ENCODE peak calls at places on chromosomes 3 and 15, in ten cellular contexts. M is IMR-90, K is transverse colon, N is uterus, T is heart left ventricle, H is prostate gland, V is esophagus squamous epithelium, Z is tibial nerve, U is ovary, L is thyroid gland. D is an unnamed sample.

GRCh38 chr3:191373327-191373726 is 43.0 kb upstream of the UTS2B start:
- DNase-seq in M (peak; percentile 46), K (no peak), N (no peak), T (no peak), H (no peak), V (no peak), Z (no peak), U (no peak), L (no peak), D (no peak)

GRCh38 chr3:11059090-11059798 is 66.7 kb downstream of the SLC6A1 start:
- DNase-seq in M (peak; percentile 70), K (peak; percentile 34), N (peak; percentile 50), T (peak; percentile 48), H (peak; percentile 50), V (no peak), Z (peak; percentile 83), U (peak; percentile 60), L (peak; percentile 45), D (no peak)

GRCh38 chr3:183188895-183189462 is 26.4 kb upstream of the LAMP3 start:
- DNase-seq in M (no peak), K (peak; percentile 43), N (no peak), T (peak; percentile 33), H (no peak), V (no peak), Z (no peak), U (no peak), L (peak; percentile 50), D (no peak)

GRCh38 chr3:63343674-63344073 is 65.6 kb downstream of the SYNPR start:
- DNase-seq in M (peak; percentile 92), K (peak; percentile 83), N (peak; percentile 95), T (peak; percentile 71), H (peak; percentile 41), V (no peak), Z (peak; percentile 64), U (peak; percentile 74), L (peak; percentile 45), D (no peak)

GRCh38 chr15:72338617-72339321 is 18.8 kb upstream of the CELF6 start:
- DNase-seq in M (peak; percentile 93), K (no peak), N (peak; percentile 34), T (no peak), H (no peak), V (no peak), Z (peak; percentile 41), U (no peak), L (no peak), D (no peak)

GRCh38 chr15:39502616-39503195 is 78.2 kb upstream of the THBS1 start:
- DNase-seq in M (peak; percentile 87), K (no peak), N (no peak), T (no peak), H (no peak), V (no peak), Z (no peak), U (no peak), L (no peak), D (no peak)

GRCh38 chr3:52088445-52089367 is 32.3 kb upstream of the DUSP7 start:
- DNase-seq in M (peak; percentile 88), K (no peak), N (peak; percentile 61), T (no peak), H (no peak), V (no peak), Z (peak; percentile 56), U (no peak), L (no peak), D (peak; percentile 51)

GRCh38 chr3:44883213-44883955 is 9.0 kb downstream of the TGM4 start:
- DNase-seq in M (no peak), K (no peak), N (no peak), T (no peak), H (no peak), V (no peak), Z (no peak), U (no peak), L (no peak), D (no peak)

GRCh38 chr3:16177962-16178627 is 3.6 kb downstream of the GALNT15 start:
- DNase-seq in M (peak; percentile 86), K (peak; percentile 79), N (peak; percentile 77), T (peak; percentile 83), H (peak; percentile 61), V (no peak), Z (peak; percentile 88), U (peak; percentile 94), L (peak; percentile 81), D (peak; percentile 83)

GRCh38 chr3:46935168-46935858 is 41.2 kb downstream of the CCDC12 start:
- DNase-seq in M (peak; percentile 96), K (peak; percentile 58), N (peak; percentile 93), T (peak; percentile 86), H (peak; percentile 51), V (no peak), Z (peak; percentile 50), U (peak; percentile 84), L (peak; percentile 95), D (peak; percentile 79)

GRCh38 chr3:124277516-124277890 is 285.6 kb upstream of the ROPN1 start:
- DNase-seq in M (peak; percentile 22), K (peak; percentile 34), N (peak; percentile 73), T (peak; percentile 56), H (no peak), V (no peak), Z (peak; percentile 64), U (peak; percentile 59), L (peak; percentile 70), D (no peak)

DNA sequence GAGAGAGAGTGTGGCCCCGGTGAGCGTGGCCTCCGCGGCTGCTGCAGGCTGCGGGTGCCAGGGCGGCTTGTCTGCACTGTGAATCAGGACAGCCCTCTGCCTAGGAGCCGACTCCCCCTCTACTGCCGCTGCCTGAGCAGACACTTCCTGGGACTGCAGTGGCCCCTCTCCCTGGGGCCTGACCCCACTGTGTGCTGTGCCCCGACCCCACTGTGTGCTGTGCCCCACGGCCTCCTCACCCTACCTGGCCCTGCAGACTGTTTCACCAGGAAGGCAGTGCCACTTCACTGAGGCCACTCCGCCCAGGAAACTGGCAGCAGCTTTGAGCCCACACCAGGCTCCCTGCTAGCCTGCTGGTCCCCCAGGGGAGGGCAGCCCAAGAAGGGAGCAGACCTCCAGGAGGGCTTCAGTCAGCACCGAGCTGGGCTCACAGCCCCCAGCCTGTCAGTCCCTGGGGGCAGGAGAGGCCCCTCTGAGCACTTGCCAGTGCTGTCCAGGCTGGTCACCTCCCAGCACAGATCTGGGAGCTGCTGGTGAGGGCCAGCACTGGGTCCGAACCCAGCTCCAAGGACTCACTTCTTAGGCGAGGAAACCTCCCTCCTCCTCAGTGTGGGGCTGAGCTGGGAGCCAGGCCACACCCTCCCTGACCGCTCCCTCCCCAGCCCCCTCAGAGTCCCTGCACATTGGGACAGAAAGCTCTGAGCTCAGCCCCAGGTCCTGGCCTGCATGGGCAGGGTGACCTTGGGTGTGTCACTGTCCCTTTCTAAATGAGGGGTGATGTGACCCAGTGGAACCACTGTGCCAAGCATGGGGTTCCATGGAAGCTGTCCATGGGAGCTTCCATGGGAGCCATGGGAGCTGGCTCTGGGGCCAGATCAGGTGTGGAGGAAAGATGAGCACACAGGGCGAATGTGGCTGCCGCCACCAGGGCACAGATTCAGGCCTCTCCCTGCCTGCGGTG is 56.8 kb downstream of the DNAJB8 start:
- DNase-seq in M (no peak), K (no peak), N (no peak), T (no peak), H (no peak), V (no peak), Z (no peak), U (no peak), L (no peak), D (no peak)
- TF ChIP-seq POLR2A in M (no peak), K (no peak), N (no peak), T (no peak), H (no peak), V (no peak), Z (no peak), U (no peak), L (no peak), D (no peak)

DNA sequence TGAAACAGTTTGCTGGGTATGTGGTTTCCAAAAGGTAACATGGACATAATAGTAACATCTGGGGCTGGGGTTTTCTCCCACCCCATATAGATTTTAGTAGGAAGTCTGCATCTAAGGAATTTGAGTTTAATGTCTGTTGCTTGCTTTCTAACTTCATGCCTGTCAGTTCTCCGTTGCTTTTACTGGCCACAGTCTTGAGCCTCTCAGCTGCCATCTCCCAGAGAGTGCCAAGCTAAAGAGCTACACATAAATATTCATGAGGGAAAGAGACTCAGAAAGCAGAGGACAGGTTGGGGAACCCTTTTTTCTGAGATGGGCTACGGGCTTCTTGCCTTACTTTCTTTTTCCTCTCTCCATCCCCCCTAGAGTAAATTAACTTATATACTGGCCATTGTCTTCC is 124.7 kb downstream of the TMEM108 start:
- DNase-seq in M (no peak), K (no peak), N (no peak), T (no peak), H (no peak), V (no peak), Z (no peak), U (no peak), L (no peak), D (no peak)
- H3K27me3 ChIP-seq in M (no peaks in the 10 kb centered on the region), K (no peaks in the 10 kb centered on the region), N (no peaks in the 10 kb centered on the region), T (no peaks in the 10 kb centered on the region), H (no peaks in the 10 kb centered on the region), V (no peaks in the 10 kb centered on the region), Z (no peaks in the 10 kb centered on the region), U (no peaks in the 10 kb centered on the region), L (no peaks in the 10 kb centered on the region), D (no peaks in the 10 kb centered on the region)

DNA sequence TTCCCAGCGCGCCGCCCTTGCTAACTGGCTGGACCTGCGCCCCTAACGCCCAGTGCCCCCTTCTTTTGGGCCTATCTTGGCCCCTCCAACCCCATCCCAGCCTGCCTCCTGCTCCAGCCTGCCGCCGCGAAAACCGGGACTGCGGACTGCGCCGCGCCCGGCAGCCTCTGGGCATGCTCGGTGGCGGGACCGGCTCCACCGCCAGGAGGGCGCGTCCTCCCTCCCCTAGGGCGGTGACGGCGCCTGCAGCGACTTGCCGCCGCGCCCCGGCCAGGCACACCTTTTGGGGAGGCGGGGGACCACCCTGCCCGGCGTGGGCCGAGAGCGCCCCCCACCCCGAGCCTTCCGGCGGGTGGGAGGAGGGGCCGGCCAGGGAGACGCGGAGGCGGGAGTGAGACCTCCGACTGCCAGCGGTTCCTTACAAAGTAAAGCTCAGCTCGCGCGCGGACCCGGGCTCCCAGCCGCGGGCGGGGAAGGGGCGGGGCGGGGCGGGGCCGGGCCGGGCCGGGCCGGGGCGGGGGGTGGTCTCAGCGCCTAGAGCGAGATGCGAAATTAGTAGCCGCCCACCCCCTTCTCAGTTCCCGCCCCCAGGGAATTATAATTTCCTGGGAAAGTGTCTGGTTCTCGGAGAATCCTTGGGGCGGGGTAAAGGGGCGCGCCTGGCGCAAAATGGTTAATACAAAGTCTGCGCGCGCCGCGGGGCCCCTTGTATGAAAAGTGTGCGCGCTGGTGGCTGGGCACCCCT is 225.0 kb upstream of the IL12A start:
- DNase-seq in M (peak; percentile 84), K (peak; percentile 81), N (peak; percentile 85), T (peak; percentile 90), H (peak; percentile 69), V (no peak), Z (peak; percentile 20), U (peak; percentile 54), L (peak; percentile 66), D (peak; percentile 85)
- TF ChIP-seq POLR2A in M (peak; percentile 74), K (peak; percentile 76), N (peak; percentile 83), T (no peak), H (peak; percentile 71), V (peak; percentile 67), Z (peak; percentile 53), U (peak; percentile 6), L (peak; percentile 69), D (peak; percentile 88)

DNA sequence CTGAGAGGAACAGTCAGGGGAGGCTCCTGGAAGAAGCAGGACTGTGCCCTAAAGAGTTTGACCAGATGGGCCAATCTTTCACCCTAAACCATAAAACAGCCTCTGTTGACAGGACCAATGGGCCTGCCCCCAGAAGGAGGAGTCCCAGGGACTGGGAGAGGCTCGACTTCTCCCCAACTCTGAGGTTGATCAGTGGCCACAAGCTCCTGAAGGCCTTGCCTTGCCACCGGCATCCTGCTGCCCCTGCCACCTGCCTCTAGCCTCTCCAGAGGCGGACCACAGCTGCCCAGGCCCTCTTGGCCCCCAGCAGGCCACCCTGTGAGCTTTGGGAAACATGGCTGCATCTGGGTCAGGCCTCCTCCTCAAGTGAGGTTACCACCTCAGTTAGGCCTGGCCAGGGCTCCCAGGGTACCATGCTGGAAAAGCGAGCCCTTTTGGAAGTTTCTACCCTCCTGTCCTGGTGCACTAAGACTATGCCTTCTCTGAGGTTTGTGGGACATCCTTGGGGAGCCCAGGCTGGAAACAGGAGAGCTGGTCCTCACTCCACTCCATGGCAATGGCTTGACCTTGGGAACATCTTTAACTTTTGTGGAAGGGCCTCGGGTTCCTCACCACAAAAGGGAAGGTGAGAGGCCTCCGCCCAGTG is 2.9 kb downstream of the VIPR1 start:
- DNase-seq in M (no peak), K (peak; percentile 75), N (peak; percentile 5), T (peak; percentile 13), H (no peak), V (no peak), Z (no peak), U (peak; percentile 17), L (no peak), D (peak; percentile 39)
- H3K27me3 ChIP-seq in M (peaks cover 58% of the 10 kb centered on the region), K (peaks cover 22% of the 10 kb centered on the region), N (no peaks in the 10 kb centered on the region), T (no peaks in the 10 kb centered on the region), H (no peaks in the 10 kb centered on the region), V (no peaks in the 10 kb centered on the region), Z (peaks cover 30% of the 10 kb centered on the region), U (no peaks in the 10 kb centered on the region), L (no peaks in the 10 kb centered on the region), D (no peaks in the 10 kb centered on the region)